ENCODE peak calls at places on chromosomes 5 and 9, in four cellular contexts. D is WTC11, K is GM12878, V is K562. I is an unnamed sample.

GRCh38 chr9:114733814-114734213 is 51.8 kb upstream of the TEX48 start:
- DNase-seq in V (no peak), D (no peak), K (no peak), I (no peak)

GRCh38 chr5:132263548-132264261 is 6.2 kb downstream of the PDLIM4 start:
- DNase-seq in K (no peak), D (no peak), V (peak), I (peak)

GRCh38 chr5:58459276-58459859 is 518 bp downstream of the PLK2 start:
- DNase-seq in D (peak), K (no peak), V (no peak), I (no peak)

GRCh38 chr5:657570-657969 is 35.6 kb downstream of the TPPP start:
- DNase-seq in K (no peak), D (no peak), V (peak), I (no peak)

GRCh38 chr5:175850165-175850845 is 21.1 kb upstream of the CPLX2 start:
- DNase-seq in V (no peak), D (no peak), K (no peak), I (no peak)

GRCh38 chr9:78064075-78064474 is 32.5 kb upstream of the GNAQ start:
- DNase-seq in V (no peak), K (no peak), D (no peak), I (no peak)

GRCh38 chr5:142826741-142827492 is 56.7 kb downstream of the ARHGAP26 start:
- DNase-seq in D (no peak), K (no peak), V (no peak), I (no peak)

GRCh38 chr9:126504977-126505455 is 108.7 kb upstream of the LMX1B start:
- DNase-seq in V (no peak), D (no peak), K (no peak), I (no peak)

GRCh38 chr9:115034801-115035200 is 83.2 kb downstream of the TNC start:
- DNase-seq in D (no peak), K (no peak), V (no peak), I (no peak)

GRCh38 chr9:116157436-116158138 is 4.0 kb downstream of the PAPPA start:
- DNase-seq in K (no peak), V (no peak), D (peak), I (no peak)

GRCh38 chr9:134502261-134503211 is 139.1 kb upstream of the COL5A1 start:
- DNase-seq in V (no peak), D (no peak), K (no peak), I (peak)

GRCh38 chr9:87973122-87973521 is 1.2 kb downstream of the CDK20 start:
- DNase-seq in V (no peak), K (no peak), D (no peak), I (no peak)

GRCh38 chr9:132434875-132435274 is 24.9 kb downstream of the CFAP77 start:
- DNase-seq in V (no peak), K (no peak), D (no peak), I (no peak)

GRCh38 chr9:13447551-13448422 is 168.3 kb upstream of the MPDZ start:
- DNase-seq in V (no peak), D (no peak), K (no peak), I (no peak)

GRCh38 chr5:109866051-109866450 is 176.3 kb downstream of the MAN2A1 start:
- DNase-seq in D (no peak), V (no peak), K (no peak), I (no peak)

GRCh38 chr5:139904566-139905400 is 109.2 kb downstream of the PSD2 start:
- DNase-seq in D (peak), V (no peak), K (no peak), I (peak)

GRCh38 chr9:20292002-20292401 is 330.3 kb downstream of the MLLT3 start:
- DNase-seq in K (no peak), V (peak), D (no peak), I (peak)

GRCh38 chr9:96581823-96582598 is 37.6 kb downstream of the CDC14B start:
- DNase-seq in K (no peak), V (no peak), D (no peak), I (no peak)

GRCh38 chr5:168298949-168299348 is 7.5 kb downstream of the WWC1 start:
- DNase-seq in D (no peak), K (no peak), V (no peak), I (no peak)

GRCh38 chr5:171534009-171534895 is 114.8 kb downstream of the FGF18 start:
- DNase-seq in D (no peak), K (no peak), V (peak), I (no peak)

GRCh38 chr9:23826120-23826629 is at the start of gene ELAVL2:
- DNase-seq in D (peak), K (peak), V (no peak), I (peak)

GRCh38 chr5:79130781-79131180 is 19.2 kb downstream of the BHMT start:
- DNase-seq in K (no peak), D (no peak), V (no peak), I (peak)

GRCh38 chr5:173736374-173736773 is 119.9 kb upstream of the BOD1 start:
- DNase-seq in V (no peak), D (no peak), K (no peak), I (no peak)

GRCh38 chr9:112312139-112312538 is 21.3 kb downstream of the PTBP3 start:
- DNase-seq in K (no peak), D (no peak), V (no peak), I (no peak)

GRCh38 chr5:16574789-16575785 is 41.7 kb downstream of the RETREG1 start:
- DNase-seq in K (no peak), D (no peak), V (no peak), I (no peak)

GRCh38 chr5:160805376-160805775 is 46.6 kb downstream of the ATP10B start:
- DNase-seq in D (no peak), K (no peak), V (no peak), I (no peak)

GRCh38 chr5:172733179-172733973 is 37.6 kb downstream of the DUSP1 start:
- DNase-seq in V (no peak), K (no peak), D (no peak), I (no peak)

GRCh38 chr9:112061152-112061740 is 113.9 kb downstream of the SUSD1 start:
- DNase-seq in V (peak), K (peak), D (no peak), I (peak)

GRCh38 chr5:143889986-143890385 is 78.0 kb downstream of the HMHB1 start:
- DNase-seq in D (no peak), V (no peak), K (no peak), I (no peak)

GRCh38 chr5:143887901-143888648 is 76.1 kb downstream of the HMHB1 start:
- DNase-seq in K (no peak), V (no peak), D (no peak), I (no peak)

GRCh38 chr5:143892908-143893307 is 80.9 kb downstream of the HMHB1 start:
- DNase-seq in V (no peak), K (no peak), D (no peak), I (no peak)

GRCh38 chr5:143888912-143889311 is 77.0 kb downstream of the HMHB1 start:
- DNase-seq in D (no peak), K (no peak), V (no peak), I (no peak)

GRCh38 chr5:143890475-143890874 is 78.5 kb downstream of the HMHB1 start:
- DNase-seq in K (no peak), V (no peak), D (no peak), I (no peak)
- TF ChIP-seq USF1 in K (no peak), V (no peak), D (no peak), I (no peak)

DNA sequence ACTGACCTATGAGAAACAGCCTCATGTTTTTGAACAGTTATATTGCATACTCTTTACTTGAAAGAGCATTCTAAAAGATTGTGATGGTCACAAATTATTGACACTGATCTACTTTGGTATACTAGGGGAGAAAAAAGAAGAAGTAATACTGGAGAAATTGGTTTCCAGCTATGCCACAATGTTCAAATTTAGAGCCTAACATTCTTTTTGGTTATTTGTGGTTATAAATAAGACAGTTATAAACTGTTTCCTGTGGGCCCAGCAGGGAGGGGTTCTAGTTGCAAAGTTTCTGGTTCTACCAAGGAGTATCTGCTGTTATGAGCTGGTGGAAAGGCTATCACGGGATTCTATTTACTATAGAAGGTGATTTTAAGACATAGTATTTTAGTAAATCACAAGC is 4.8 kb downstream of the CWC27 start:
- DNase-seq in K (peak), D (no peak), V (no peak), I (no peak)
- TF ChIP-seq USF1 in K (no peak), D (no peak), V (no peak), I (no peak)

GRCh38 chr9:110029422-110029814 is 178.5 kb downstream of the C9orf152 start:
- DNase-seq in V (no peak), K (no peak), D (no peak), I (no peak)
- TF ChIP-seq USF1 in V (no peak), K (no peak), D (no peak), I (peak)

GRCh38 chr9:94719878-94720277 is 6.6 kb upstream of the AOPEP start:
- DNase-seq in V (no peak), D (no peak), K (no peak), I (no peak)
- TF ChIP-seq USF1 in V (no peak), D (no peak), K (no peak), I (no peak)

DNA sequence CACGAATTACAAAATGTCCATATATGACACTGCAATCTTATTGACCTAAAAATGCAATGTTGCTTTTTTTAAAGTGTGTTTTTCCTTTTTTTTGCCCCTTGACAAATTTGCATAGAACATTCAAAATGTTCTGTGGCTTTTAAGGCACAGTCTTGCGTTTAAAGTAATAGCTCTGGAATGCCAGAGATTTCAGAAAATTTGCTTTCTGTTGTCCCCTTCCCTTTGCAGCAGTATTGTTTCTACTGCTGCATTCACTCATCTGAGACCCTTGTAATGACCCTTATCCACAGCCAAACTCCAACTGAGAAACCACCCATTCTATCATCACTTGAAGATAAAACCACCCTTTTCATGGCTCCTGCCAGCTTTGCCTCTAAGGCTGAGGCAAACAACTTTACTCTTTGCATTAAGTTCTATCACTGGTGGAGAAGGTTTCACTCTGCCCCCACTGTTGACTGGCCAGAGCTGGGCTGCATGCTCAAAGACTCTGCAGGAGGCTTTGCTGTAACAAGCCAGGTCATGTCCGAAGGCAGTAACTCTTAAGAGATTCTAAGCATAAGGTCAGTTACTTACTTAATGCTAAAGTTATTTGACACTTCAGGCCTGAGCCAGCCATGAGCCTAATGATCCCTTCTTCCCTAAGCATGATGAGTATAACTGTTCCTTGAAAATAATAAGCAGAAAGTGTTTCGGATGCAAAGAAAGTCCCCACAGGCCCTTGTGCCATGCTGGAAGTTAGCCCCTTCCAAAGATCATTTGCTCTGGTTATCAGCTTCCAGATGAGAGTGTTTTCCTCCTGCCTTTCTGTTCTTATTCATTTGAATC is 101.9 kb downstream of the CD180 start:
- DNase-seq in D (peak), K (no peak), V (no peak), I (no peak)
- TF ChIP-seq USF1 in D (no peak), K (no peak), V (no peak), I (no peak)

GRCh38 chr9:92723299-92723625 is 41.4 kb downstream of the BICD2 start:
- DNase-seq in V (no peak), D (no peak), K (no peak), I (no peak)
- TF ChIP-seq USF1 in V (no peak), D (no peak), K (no peak), I (no peak)

DNA sequence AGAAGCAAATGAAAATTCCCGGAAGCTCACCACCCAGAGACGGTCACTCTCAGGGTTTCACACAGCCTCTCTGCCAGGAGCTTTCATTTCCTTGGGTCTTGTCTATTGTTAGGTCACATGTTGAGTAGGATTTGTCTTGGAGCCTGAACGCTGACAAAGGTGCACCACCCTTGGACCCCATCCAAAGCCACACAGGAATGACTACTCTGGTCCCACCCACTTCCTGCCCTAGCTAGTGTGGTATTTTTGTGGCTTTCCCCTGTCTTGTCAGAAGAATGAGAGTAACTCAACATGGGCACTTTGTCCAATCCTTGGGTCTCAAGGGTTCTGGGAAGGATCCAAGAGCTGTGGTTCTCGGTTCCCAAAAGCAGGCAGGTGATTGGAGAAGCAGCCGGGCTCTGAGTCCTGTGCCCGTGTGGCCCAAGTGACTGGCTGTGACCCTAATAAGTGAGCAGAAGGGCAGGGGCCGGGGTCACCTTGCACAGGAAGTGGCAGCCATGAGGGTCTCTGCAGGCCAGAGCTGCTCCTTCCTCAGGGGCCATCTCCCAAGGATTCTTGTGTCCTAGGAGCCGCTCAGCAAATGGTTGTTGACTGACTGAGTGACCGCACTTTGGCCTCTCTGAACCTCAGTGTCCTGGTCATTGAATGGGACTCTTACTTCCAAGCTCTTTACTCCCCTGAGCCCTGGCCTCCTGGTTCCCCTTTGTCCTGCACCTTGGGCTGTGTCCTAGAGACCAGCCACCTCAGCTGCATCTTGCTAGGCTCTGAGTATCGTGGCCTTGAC is 6.9 kb downstream of the FGD3 start:
- DNase-seq in V (no peak), D (no peak), K (peak), I (no peak)
- TF ChIP-seq USF1 in V (no peak), D (no peak), K (no peak), I (no peak)

GRCh38 chr5:151456321-151456940 is 9.0 kb downstream of the SLC36A1 start:
- DNase-seq in V (no peak), K (no peak), D (no peak), I (no peak)

GRCh38 chr5:151451626-151452520 is 4.5 kb downstream of the SLC36A1 start:
- DNase-seq in V (peak), D (no peak), K (peak), I (no peak)

GRCh38 chr5:151454889-151455288 is 7.5 kb downstream of the SLC36A1 start:
- DNase-seq in K (no peak), V (no peak), D (no peak), I (no peak)

GRCh38 chr5:151450605-151451004 is 3.2 kb downstream of the SLC36A1 start:
- DNase-seq in V (no peak), K (no peak), D (no peak), I (no peak)

GRCh38 chr5:151454166-151454565 is 6.8 kb downstream of the SLC36A1 start:
- DNase-seq in K (no peak), V (no peak), D (no peak), I (no peak)
- TF ChIP-seq USF1 in K (no peak), V (no peak), D (no peak), I (no peak)

I was measured in SK-N-SH.